ENCODE peak calls at places on chromosome 21, in five cellular contexts. H is HEK293T, S is brain microvascular endothelial cell, W is H4, D is RCC 7860. B is an unnamed sample.

GRCh38 chr21:39674794-39675193 is 62.1 kb downstream of the B3GALT5 start:
- DNase-seq in W (no peak), S (no peak), H (no peak), D (no peak), B (no peak)

GRCh38 chr21:32514275-32515055 is 70.9 kb downstream of the TCP10L start:
- DNase-seq in D (no peak), W (no peak), S (no peak), H (no peak), B (no peak)

GRCh38 chr21:25916226-25916625 is 181.5 kb downstream of the GABPA start:
- DNase-seq in H (no peak), D (peak), W (no peak), S (no peak), B (peak)

GRCh38 chr21:21897275-21897883 is 899.2 kb downstream of the NCAM2 start:
- DNase-seq in D (no peak), W (no peak), H (no peak), S (no peak), B (peak)

GRCh38 chr21:14773777-14774345 is 227.7 kb upstream of the SAMSN1 start:
- DNase-seq in W (no peak), S (peak), H (peak), D (no peak), B (no peak)

GRCh38 chr21:30561264-30561895 is at the start of gene KRTAP19-7:
- DNase-seq in H (no peak), W (no peak), D (no peak), S (no peak), B (no peak)

GRCh38 chr21:42518216-42518615 is 4.6 kb downstream of the SLC37A1 start:
- DNase-seq in H (no peak), D (peak), S (peak), W (peak), B (peak)

GRCh38 chr21:43191521-43191920 is 22.7 kb downstream of the CRYAA start:
- DNase-seq in H (no peak), W (no peak), D (no peak), S (no peak), B (no peak)

GRCh38 chr21:46115441-46116188 is 17.7 kb downstream of the COL6A2 start:
- DNase-seq in D (no peak), S (no peak), H (no peak), W (no peak), B (no peak)

GRCh38 chr21:34110594-34111202 is 37.3 kb downstream of the MRPS6 start:
- DNase-seq in D (no peak), W (no peak), S (no peak), H (no peak), B (no peak)

GRCh38 chr21:35905973-35906357 is 154.4 kb downstream of the SETD4 start:
- DNase-seq in H (no peak), D (no peak), W (no peak), S (no peak), B (no peak)

GRCh38 chr21:41615613-41616012 is 107.7 kb upstream of the TMPRSS2 start:
- DNase-seq in W (peak), D (peak), S (peak), H (no peak), B (peak)

GRCh38 chr21:31201144-31201543 is 142.9 kb downstream of the TIAM1 start:
- DNase-seq in D (no peak), H (no peak), W (no peak), S (no peak), B (no peak)

GRCh38 chr21:45799765-45800338 is 156.3 kb downstream of the PCBP3 start:
- DNase-seq in S (no peak), W (no peak), D (no peak), H (no peak), B (no peak)

GRCh38 chr21:34115160-34115559 is 41.8 kb downstream of the MRPS6 start:
- DNase-seq in S (no peak), W (no peak), D (no peak), H (no peak), B (no peak)

GRCh38 chr21:25845729-25846256 is 111.0 kb downstream of the GABPA start:
- DNase-seq in W (no peak), S (no peak), H (no peak), D (no peak), B (no peak)

GRCh38 chr21:27408826-27409225 is 441.9 kb upstream of the ADAMTS5 start:
- DNase-seq in W (no peak), H (no peak), S (no peak), D (no peak), B (peak)